ENCODE peak calls at places on chromosomes 12 and 14, in five cellular contexts. Q is body of pancreas, D is adrenal gland, R is uterus, C is ovary. U is an unnamed sample.

GRCh38 chr12:76863811-76864210 is 15.0 kb downstream of the CSRP2 start:
- DNase-seq in Q (no peak), C (no peak), R (no peak), D (no peak), U (no peak)

GRCh38 chr14:89012272-89013097 is 188.0 kb downstream of the TTC8 start:
- DNase-seq in Q (peak; percentile 18), R (no peak), D (no peak), C (no peak), U (no peak)

GRCh38 chr14:22434030-22434429 is 155.0 kb downstream of the DAD1 start:
- DNase-seq in R (no peak), C (no peak), D (no peak), Q (no peak), U (no peak)

GRCh38 chr12:57243521-57244305 is 7.3 kb downstream of the STAC3 start:
- DNase-seq in D (peak; percentile 90), Q (peak; percentile 86), R (peak; percentile 65), C (peak; percentile 74), U (peak; percentile 74)

GRCh38 chr12:68358532-68359485 is 26.6 kb upstream of the MDM1 start:
- DNase-seq in R (peak; percentile 74), D (peak; percentile 89), Q (peak; percentile 67), C (peak; percentile 44), U (peak; percentile 69)

GRCh38 chr12:49910331-49911212 is 6.9 kb upstream of the FAIM2 start:
- DNase-seq in Q (no peak), D (no peak), C (no peak), R (no peak), U (no peak)

GRCh38 chr14:35534130-35534883 is at the start of gene INSM2:
- DNase-seq in C (no peak), Q (no peak), D (no peak), R (no peak), U (no peak)

GRCh38 chr14:68325267-68325807 is 467.5 kb downstream of the ZFP36L1 start:
- DNase-seq in D (no peak), C (no peak), R (no peak), Q (no peak), U (no peak)

GRCh38 chr14:68379510-68380303 is 413.2 kb downstream of the ZFP36L1 start:
- DNase-seq in D (no peak), C (no peak), R (no peak), Q (no peak), U (peak; percentile 39)

GRCh38 chr12:47812797-47813490 is 6.8 kb downstream of the HDAC7 start:
- DNase-seq in C (peak; percentile 91), R (peak; percentile 92), Q (peak; percentile 78), D (peak; percentile 96), U (peak; percentile 86)

GRCh38 chr12:46372131-46372851 is at the start of gene SLC38A2:
- DNase-seq in Q (peak; percentile 99), R (peak; percentile 98), D (peak; percentile 98), C (peak; percentile 99), U (peak; percentile 98)

GRCh38 chr14:53951661-53952265 is 4.9 kb downstream of the BMP4 start:
- DNase-seq in Q (peak; percentile 9), R (no peak), D (no peak), C (peak; percentile 30), U (no peak)

GRCh38 chr14:53952533-53952932 is 4.1 kb downstream of the BMP4 start:
- DNase-seq in C (no peak), Q (no peak), D (no peak), R (no peak), U (no peak)

GRCh38 chr14:53953828-53954550 is 2.6 kb downstream of the BMP4 start:
- DNase-seq in Q (peak; percentile 44), D (no peak), C (peak; percentile 66), R (peak; percentile 39), U (peak; percentile 20)

GRCh38 chr14:53954551-53955233 is 1.9 kb downstream of the BMP4 start:
- DNase-seq in C (peak; percentile 40), R (no peak), D (no peak), Q (peak; percentile 8), U (no peak)

GRCh38 chr14:53953002-53953827 is 3.4 kb downstream of the BMP4 start:
- DNase-seq in D (peak; percentile 84), R (peak; percentile 79), C (peak; percentile 94), Q (peak; percentile 79), U (peak; percentile 83)
- TF ChIP-seq POLR2A in D (peak; percentile 90), R (peak; percentile 89), C (peak; percentile 95), Q (peak; percentile 37), U (peak; percentile 89)

GRCh38 chr12:457676-458075 is 2.1 kb upstream of the B4GALNT3 start:
- DNase-seq in Q (no peak), R (no peak), D (no peak), C (no peak), U (no peak)

GRCh38 chr12:460301-461230 is 827 bp downstream of the B4GALNT3 start:
- DNase-seq in D (no peak), C (peak; percentile 43), Q (peak; percentile 46), R (peak; percentile 32), U (peak; percentile 24)

GRCh38 chr12:459050-459429 is 699 bp upstream of the B4GALNT3 start:
- DNase-seq in Q (no peak), C (no peak), D (peak; percentile 71), R (no peak), U (no peak)

GRCh38 chr12:461425-461824 is 1.7 kb downstream of the B4GALNT3 start:
- DNase-seq in C (no peak), D (no peak), R (no peak), Q (no peak), U (no peak)

DNA sequence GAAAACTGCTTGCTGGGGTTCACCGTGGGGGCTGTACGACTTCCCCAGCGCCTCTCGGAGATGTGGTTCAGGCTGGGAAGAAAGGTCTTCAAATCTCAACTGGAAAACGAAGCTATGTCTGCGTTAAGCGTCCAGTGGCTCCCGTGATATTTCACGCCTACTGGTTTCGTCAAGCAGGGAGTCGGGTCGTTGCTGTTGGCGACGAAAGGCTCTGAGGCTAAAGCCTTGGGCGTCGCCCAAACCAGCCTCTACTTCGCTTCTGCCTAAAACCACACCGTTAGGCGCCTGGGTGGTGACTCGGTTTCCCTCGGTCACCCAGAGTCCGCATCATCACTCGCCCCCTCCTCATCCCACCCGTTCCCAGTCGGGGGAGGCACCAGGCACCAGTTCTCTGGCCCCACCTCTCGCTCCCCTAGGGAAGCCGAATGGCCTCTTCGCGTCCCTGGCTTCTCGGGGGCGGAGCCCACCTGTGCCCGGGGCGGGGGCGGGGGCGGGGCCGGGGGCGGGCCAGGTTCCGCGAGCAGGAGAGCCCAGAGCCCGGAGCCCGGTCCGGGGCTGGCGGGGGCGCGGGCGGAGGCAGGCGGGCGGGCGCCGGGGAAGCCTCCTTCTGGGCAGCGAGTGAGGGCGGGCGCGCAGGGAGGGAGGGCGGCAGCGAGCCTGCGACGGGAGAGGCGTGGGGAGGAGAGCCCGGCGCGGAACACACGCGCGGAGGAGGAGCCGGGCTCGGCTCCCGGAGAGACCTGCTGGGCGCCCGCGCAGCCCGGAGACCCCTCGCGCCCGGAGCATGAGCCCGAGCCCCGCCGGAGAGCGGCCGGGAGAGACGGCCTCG is at the start of gene B4GALNT3:
- DNase-seq in C (peak; percentile 45), D (peak; percentile 84), Q (peak; percentile 74), R (peak; percentile 45), U (peak; percentile 54)
- H3K27me3 ChIP-seq in C (no peaks in the 10 kb centered on the region), D (no peaks in the 10 kb centered on the region), Q (no peaks in the 10 kb centered on the region), R (no peaks in the 10 kb centered on the region), U (no peaks in the 10 kb centered on the region)

GRCh38 chr12:14959916-14960315 is 1.5 kb downstream of the ARHGDIB start:
- DNase-seq in R (no peak), D (no peak), Q (no peak), C (no peak), U (no peak)
- TF ChIP-seq POLR2A in R (no peak), D (no peak), Q (no peak), C (no peak), U (no peak)

GRCh38 chr12:52806169-52806811 is 7.6 kb downstream of the KRT4 start:
- DNase-seq in D (no peak), C (no peak), Q (no peak), R (no peak), U (no peak)
- H3K27me3 ChIP-seq in D (no peaks in the 10 kb centered on the region), C (no peaks in the 10 kb centered on the region), Q (no peaks in the 10 kb centered on the region), R (no peaks in the 10 kb centered on the region), U (peaks cover 18% of the 10 kb centered on the region)